ENCODE peak calls at places on chromosome 9, in five cellular contexts. H is kidney epithelial cell, E is GM12865, V is fibroblast of mammary gland, T is WTC11. U is an unnamed sample.

GRCh38 chr9:6944093-6944551 is 186.3 kb downstream of the KDM4C start:
- DNase-seq in H (no peak), E (no peak), V (peak), T (no peak), U (no peak)

GRCh38 chr9:76926324-76926731 is 20.4 kb upstream of the PRUNE2 start:
- DNase-seq in H (no peak), E (no peak), V (peak), T (no peak), U (no peak)

GRCh38 chr9:97689401-97689800 is 7.7 kb downstream of the XPA start:
- DNase-seq in H (no peak), E (no peak), V (no peak), T (no peak), U (no peak)

GRCh38 chr9:33748633-33749304 is 46.6 kb upstream of the PRSS3 start:
- DNase-seq in H (no peak), E (no peak), V (no peak), T (no peak), U (peak)

GRCh38 chr9:82127993-82128710 is 139.6 kb downstream of the SPATA31D1 start:
- DNase-seq in H (no peak), E (peak), V (no peak), T (no peak), U (no peak)

GRCh38 chr9:81125446-81126092 is 563.8 kb downstream of the TLE1 start:
- DNase-seq in H (no peak), E (no peak), V (peak), T (no peak), U (no peak)

GRCh38 chr9:107667269-107667681 is 177.7 kb upstream of the KLF4 start:
- DNase-seq in H (no peak), E (no peak), V (no peak), T (no peak), U (no peak)

GRCh38 chr9:12716823-12717222 is 23.6 kb downstream of the TYRP1 start:
- DNase-seq in H (no peak), E (no peak), V (no peak), T (no peak), U (no peak)

GRCh38 chr9:127121628-127122175 is 733 bp downstream of the ANGPTL2 start:
- DNase-seq in H (no peak), E (no peak), V (no peak), T (no peak), U (no peak)

GRCh38 chr9:134163374-134164196 is 779 bp downstream of the RNU6ATAC start:
- DNase-seq in H (no peak), E (peak), V (peak), T (peak), U (peak)

GRCh38 chr9:129708799-129709198 is 43.4 kb downstream of the PRRX2 start:
- DNase-seq in H (no peak), E (no peak), V (peak), T (no peak), U (no peak)

GRCh38 chr9:35688558-35689350 is 971 bp downstream of the TPM2 start:
- DNase-seq in H (peak), E (no peak), V (peak), T (no peak), U (no peak)

GRCh38 chr9:136726631-136727191 is 14.3 kb downstream of the DIPK1B start:
- DNase-seq in H (no peak), E (peak), V (peak), T (no peak), U (no peak)

GRCh38 chr9:75979362-75979761 is 88.9 kb downstream of the PCSK5 start:
- DNase-seq in H (no peak), E (peak), V (peak), T (peak), U (no peak)

GRCh38 chr9:128271112-128271511 is 4.7 kb downstream of the GOLGA2 start:
- DNase-seq in H (no peak), E (no peak), V (no peak), T (no peak), U (no peak)
- TF ChIP-seq CTCF in H (no peak), E (no peak), V (no peak), T (no peak), U (no peak)

DNA sequence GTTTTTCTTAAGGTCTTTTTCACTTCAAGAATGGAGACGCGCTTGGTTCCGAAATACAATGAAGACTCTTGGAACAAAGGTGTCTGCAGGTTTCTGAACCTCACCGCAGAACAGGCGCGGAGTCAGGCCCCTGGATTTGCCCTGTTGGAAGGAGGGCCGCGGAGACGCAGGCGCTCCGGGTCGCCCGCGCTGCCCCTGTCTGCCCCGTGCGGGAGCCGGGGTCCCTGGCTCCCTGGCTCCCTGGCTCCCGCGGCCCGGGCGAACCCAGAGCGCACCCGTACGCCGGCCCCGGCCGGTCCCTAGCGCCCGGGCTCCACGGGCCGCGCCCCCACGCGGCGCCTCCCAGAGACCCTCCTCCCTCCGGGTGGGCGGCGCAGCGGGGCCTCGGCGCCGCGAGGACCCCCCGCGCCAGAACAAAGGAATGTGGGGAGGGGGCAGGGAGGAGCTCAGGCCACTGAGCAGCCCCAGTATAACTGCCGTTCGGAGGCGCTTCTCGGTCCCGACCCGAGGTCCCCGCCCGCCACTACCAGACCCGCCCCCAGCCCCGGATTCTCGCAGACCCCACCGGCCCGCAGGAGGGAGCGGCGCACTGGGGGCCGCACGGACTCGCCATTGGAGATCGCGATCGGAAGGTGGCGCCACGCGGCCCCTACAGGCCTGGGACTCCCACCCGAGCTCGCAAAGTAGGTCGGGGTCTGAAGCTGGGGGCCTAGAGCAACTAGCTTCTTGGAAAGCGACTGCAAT is 2.4 kb downstream of the NFIL3 start:
- DNase-seq in H (no peak), E (no peak), V (peak), T (peak), U (no peak)
- TF ChIP-seq CTCF in H (peak), E (no peak), V (peak), T (no peak), U (no peak)

GRCh38 chr9:114653556-114654159 is 3.9 kb downstream of the TEX53 start:
- DNase-seq in H (peak), E (peak), V (peak), T (peak), U (peak)

GRCh38 chr9:114656301-114656700 is 1.3 kb downstream of the TEX53 start:
- DNase-seq in H (no peak), E (no peak), V (no peak), T (no peak), U (no peak)

GRCh38 chr9:114652776-114653555 is 4.6 kb downstream of the TEX53 start:
- DNase-seq in H (no peak), E (no peak), V (peak), T (no peak), U (no peak)

GRCh38 chr9:114657705-114658104 is at the start of gene TEX53:
- DNase-seq in H (no peak), E (no peak), V (no peak), T (no peak), U (no peak)

DNA sequence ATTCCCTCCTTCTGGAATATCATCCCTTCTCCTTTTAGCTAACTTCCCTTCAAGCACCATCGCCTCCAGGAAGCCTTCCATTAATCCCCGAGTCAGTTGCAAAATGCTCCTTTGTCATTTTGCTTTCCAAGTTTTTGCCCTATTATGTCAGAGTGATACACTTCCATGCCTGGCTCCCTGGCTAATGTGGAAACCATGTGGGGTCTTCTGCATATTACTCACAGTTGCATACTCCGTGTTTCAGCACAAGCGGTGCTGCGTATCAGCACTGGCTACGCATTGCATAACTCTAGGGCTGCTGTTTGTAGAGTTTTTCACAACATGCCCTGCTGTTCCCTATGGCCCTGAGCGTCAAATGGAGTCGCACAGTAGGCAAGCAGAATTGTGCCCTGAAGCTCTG is 1.9 kb downstream of the TEX53 start:
- DNase-seq in H (no peak), E (no peak), V (peak), T (no peak), U (no peak)
- TF ChIP-seq CTCF in H (no peak), E (no peak), V (no peak), T (no peak), U (no peak)

GRCh38 chr9:5899292-5899691 is 8.6 kb downstream of the MLANA start:
- DNase-seq in H (no peak), E (no peak), V (no peak), T (no peak), U (no peak)
- TF ChIP-seq CTCF in H (no peak), E (no peak), V (peak), T (no peak), U (no peak)

DNA sequence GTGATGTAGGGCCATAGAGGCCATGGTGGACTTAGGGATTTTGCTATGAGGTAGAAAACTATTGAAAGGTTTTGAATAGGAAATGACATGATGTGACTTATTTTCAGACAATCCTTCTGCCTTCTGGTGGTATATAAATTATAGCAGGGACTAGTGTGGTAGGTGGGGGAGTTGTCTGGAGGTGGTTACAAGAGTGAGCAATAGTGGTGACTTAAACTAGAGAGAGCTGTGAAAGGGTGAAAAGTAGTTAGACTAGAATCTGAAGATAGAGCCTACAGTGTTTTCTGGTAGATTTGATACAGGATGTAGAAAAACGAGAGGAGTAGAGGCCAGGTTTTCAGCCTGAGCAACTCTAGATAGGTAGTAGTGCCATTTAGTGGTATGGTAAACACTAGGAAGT is 32.3 kb downstream of the NAA35 start:
- DNase-seq in H (no peak), E (no peak), V (no peak), T (no peak), U (no peak)
- TF ChIP-seq CTCF in H (no peak), E (no peak), V (no peak), T (no peak), U (no peak)